ENCODE peak calls at places on chromosome X, in six cellular contexts. V is mucosa of descending colon; T is heart right ventricle; X is right cardiac atrium; U is activated naive CD4-positive, alpha-beta T cell treated with anti-CD3 and anti-CD28 coated beads, Interleukin-2, amount 50 U/mL, for 72 hours; A is Right ventricle myocardium inferior. D is an unnamed sample.

GRCh38 chrX:16119353-16120220 is 3.8 kb upstream of the GRPR start:
- ATAC-seq in V (no peak), X (no peak), T (no peak), U (peak; percentile 82), A (no peak), D (peak; percentile 80)

GRCh38 chrX:40871385-40872082 is 136.2 kb upstream of the MED14 start:
- ATAC-seq in A (no peak), X (no peak), T (peak; percentile 47), V (no peak), U (peak; percentile 94), D (peak; percentile 79)

GRCh38 chrX:106811131-106811910 is 8.8 kb downstream of the TBC1D8B start:
- ATAC-seq in A (no peak), U (no peak), X (no peak), V (no peak), T (no peak), D (no peak)

GRCh38 chrX:133921764-133922389 is 63.5 kb downstream of the GPC3 start:
- ATAC-seq in T (no peak), X (peak; percentile 28), U (peak; percentile 28), V (peak; percentile 91), A (peak; percentile 10), D (no peak)

GRCh38 chrX:9807355-9808182 is 21.3 kb downstream of the SHROOM2 start:
- ATAC-seq in X (no peak), V (peak; percentile 62), A (no peak), U (no peak), T (no peak), D (no peak)

GRCh38 chrX:19924285-19924684 is 36.9 kb upstream of the SH3KBP1 start:
- ATAC-seq in T (no peak), X (no peak), V (no peak), U (no peak), A (no peak), D (no peak)

GRCh38 chrX:37943554-37943953 is 62.8 kb upstream of the SYTL5 start:
- ATAC-seq in A (no peak), T (no peak), V (no peak), X (no peak), U (no peak), D (no peak)

GRCh38 chrX:155857561-155857960 is 23.6 kb upstream of the VAMP7 start:
- ATAC-seq in V (no peak), U (no peak), A (no peak), X (no peak), T (no peak), D (no peak)

GRCh38 chrX:17769701-17770269 is 32.5 kb downstream of the SCML1 start:
- ATAC-seq in T (no peak), V (no peak), X (no peak), U (peak; percentile 30), A (no peak), D (no peak)

GRCh38 chrX:50586407-50586806 is 115.8 kb upstream of the DGKK start:
- ATAC-seq in T (no peak), X (no peak), U (no peak), V (no peak), A (no peak), D (no peak)

GRCh38 chrX:102845020-102845419 is 92.1 kb upstream of the RAB40AL start:
- ATAC-seq in T (no peak), X (no peak), U (no peak), V (no peak), A (no peak), D (no peak)

GRCh38 chrX:107619836-107620235 is 8.5 kb upstream of the PRPS1 start:
- ATAC-seq in V (no peak), X (no peak), U (no peak), A (no peak), T (no peak), D (no peak)

GRCh38 chrX:123277821-123278220 is 93.7 kb downstream of the GRIA3 start:
- ATAC-seq in A (no peak), X (no peak), U (no peak), V (no peak), T (no peak), D (no peak)

GRCh38 chrX:64229145-64229544 is 1.3 kb downstream of the ASB12 start:
- ATAC-seq in A (no peak), T (peak; percentile 61), V (peak; percentile 80), X (no peak), U (no peak), D (no peak)